ENCODE peak calls at places on chromosomes 13 and 19, in eight cellular contexts. L is SIG-M5, R is kidney, I is GM04504, C is NCI-H2029 treated with DMSO at 0.1 percent for 48 hours, J is esophagus squamous epithelium, S is HuH-7, A is AG09319. Q is an unnamed sample.

GRCh38 chr19:52094526-52094925 is 1.0 kb downstream of the ZNF841 start:
- DNase-seq in R (no peak), L (no peak), C (no peak), J (no peak), A (no peak), I (no peak), S (no peak), Q (no peak)

GRCh38 chr13:110403721-110404120 is 96.6 kb downstream of the COL4A2 start:
- DNase-seq in L (no peak), I (no peak), A (no peak), C (no peak), J (no peak), R (no peak), S (no peak), Q (no peak)

GRCh38 chr13:45879666-45880065 is 28.1 kb upstream of the SIAH3 start:
- DNase-seq in J (no peak), I (no peak), C (no peak), L (no peak), A (no peak), S (peak), R (no peak), Q (no peak)

GRCh38 chr19:3366761-3367571 is 583 bp downstream of the NFIC start:
- DNase-seq in C (no peak), A (no peak), R (peak), S (peak), J (no peak), I (no peak), L (no peak), Q (peak)

GRCh38 chr13:40172149-40172591 is 494.3 kb downstream of the FOXO1 start:
- DNase-seq in R (peak), A (no peak), L (no peak), S (no peak), C (no peak), J (no peak), I (no peak), Q (no peak)

GRCh38 chr13:112670864-112671263 is 19.0 kb upstream of the ATP11A start:
- DNase-seq in R (no peak), L (no peak), C (no peak), S (no peak), I (no peak), A (no peak), J (no peak), Q (no peak)

GRCh38 chr19:13962738-13963602 is 10.7 kb downstream of the DCAF15 start:
- DNase-seq in I (no peak), R (peak), L (no peak), S (no peak), C (no peak), A (no peak), J (no peak), Q (no peak)

GRCh38 chr13:108407495-108407894 is 138.0 kb downstream of the TNFSF13B start:
- DNase-seq in A (no peak), J (no peak), S (no peak), L (no peak), I (no peak), R (no peak), C (no peak), Q (no peak)

GRCh38 chr13:52850396-52851152 is 2.1 kb upstream of the PCDH8 start:
- DNase-seq in L (no peak), S (peak), R (peak), A (peak), J (no peak), I (no peak), C (peak), Q (no peak)

GRCh38 chr19:38003427-38004099 is 96.6 kb downstream of the SIPA1L3 start:
- DNase-seq in S (no peak), C (peak), R (peak), I (peak), A (peak), L (no peak), J (no peak), Q (no peak)

GRCh38 chr13:71619096-71619495 is 247.9 kb downstream of the DACH1 start:
- DNase-seq in R (no peak), A (no peak), L (no peak), J (no peak), S (no peak), C (no peak), I (no peak), Q (no peak)

GRCh38 chr19:45253396-45254027 is 2.4 kb downstream of the MARK4 start:
- DNase-seq in R (no peak), C (no peak), I (no peak), J (no peak), S (no peak), A (no peak), L (no peak), Q (no peak)

GRCh38 chr19:28397311-28397710 is 815.6 kb downstream of the UQCRFS1 start:
- DNase-seq in I (no peak), J (no peak), L (no peak), S (no peak), A (no peak), R (no peak), C (no peak), Q (no peak)

GRCh38 chr13:49936943-49937273 is 768 bp upstream of the SPRYD7 start:
- DNase-seq in S (no peak), R (peak), L (no peak), C (no peak), J (no peak), I (no peak), A (no peak), Q (no peak)

GRCh38 chr19:18800636-18801035 is 9.5 kb upstream of the COMP start:
- DNase-seq in I (no peak), S (no peak), A (no peak), C (no peak), L (no peak), R (no peak), J (no peak), Q (no peak)

GRCh38 chr13:101303512-101303911 is 112.8 kb downstream of the NALCN start:
- DNase-seq in A (no peak), I (no peak), S (no peak), J (no peak), R (no peak), L (no peak), C (no peak), Q (no peak)

GRCh38 chr19:2495651-2496316 is 19.9 kb downstream of the GADD45B start:
- DNase-seq in C (no peak), A (no peak), J (no peak), I (no peak), L (no peak), R (peak), S (no peak), Q (no peak)

GRCh38 chr13:21749410-21749809 is 78.5 kb downstream of the FGF9 start:
- DNase-seq in J (no peak), A (no peak), S (no peak), R (no peak), I (no peak), C (no peak), L (no peak), Q (no peak)

GRCh38 chr13:61768175-61768574 is 352.5 kb upstream of the PCDH20 start:
- DNase-seq in C (no peak), I (no peak), J (no peak), L (no peak), A (no peak), R (no peak), S (no peak), Q (no peak)

GRCh38 chr19:1026189-1027019 is at the start of gene CNN2:
- DNase-seq in J (no peak), A (no peak), S (peak), L (no peak), I (no peak), R (peak), C (no peak), Q (peak)

GRCh38 chr19:28148554-28148953 is 1064.4 kb downstream of the UQCRFS1 start:
- DNase-seq in C (no peak), I (no peak), A (no peak), L (no peak), J (no peak), S (no peak), R (no peak), Q (no peak)

GRCh38 chr19:38898788-38899446 is 501 bp downstream of the SIRT2 start:
- DNase-seq in S (no peak), L (no peak), A (no peak), R (no peak), C (no peak), I (no peak), J (no peak), Q (no peak)

GRCh38 chr19:1905071-1905862 is at the start of the genes ADAT3 and SCAMP4:
- DNase-seq in I (peak), C (peak), S (peak), R (peak), L (peak), A (peak), J (peak), Q (peak)

GRCh38 chr19:10334340-10335148 is 1.2 kb upstream of the RAVER1 start:
- DNase-seq in C (peak), J (peak), I (peak), S (peak), L (no peak), A (peak), R (peak), Q (no peak)

GRCh38 chr13:98478134-98479129 is 98.5 kb downstream of the STK24 start:
- DNase-seq in J (no peak), L (no peak), S (no peak), I (no peak), A (no peak), C (no peak), R (no peak), Q (peak)

GRCh38 chr13:30934381-30934780 is 1.9 kb downstream of the TEX26 start:
- DNase-seq in R (no peak), C (no peak), A (no peak), S (peak), J (no peak), L (no peak), I (no peak), Q (no peak)

GRCh38 chr13:26037302-26037701 is 14.5 kb downstream of the SHISA2 start:
- DNase-seq in J (no peak), R (no peak), L (no peak), I (no peak), C (no peak), A (no peak), S (peak), Q (peak)

GRCh38 chr13:112756967-112757758 is 67.3 kb downstream of the ATP11A start:
- DNase-seq in J (no peak), L (no peak), S (peak), R (peak), I (no peak), C (peak), A (no peak), Q (no peak)

GRCh38 chr13:109764474-109765292 is 21.7 kb downstream of the IRS2 start:
- DNase-seq in J (no peak), I (no peak), S (no peak), A (no peak), R (no peak), L (no peak), C (no peak), Q (no peak)

GRCh38 chr13:21528616-21529015 is 69.5 kb upstream of the ZDHHC20 start:
- DNase-seq in L (no peak), J (no peak), I (peak), C (no peak), R (no peak), S (no peak), A (no peak), Q (no peak)

GRCh38 chr13:40528881-40529280 is 137.6 kb downstream of the FOXO1 start:
- DNase-seq in A (no peak), J (no peak), R (no peak), I (no peak), L (no peak), C (no peak), S (no peak), Q (no peak)